ENCODE peak calls at places on chromosome 7, in four cellular contexts. E is PC-9, V is IMR-90, R is endothelial cell of umbilical vein. U is an unnamed sample.
A peak's percentile ranks its signal among the peaks of the same experiment; 100 is the strongest.

GRCh38 chr7:14377646-14378266 is 388.3 kb upstream of the ETV1 start:
- DNase-seq in E (no peak), V (peak; percentile 63), R (no peak), U (peak; percentile 77)

GRCh38 chr7:55075464-55075971 is 56.7 kb downstream of the EGFR start:
- DNase-seq in E (no peak), V (no peak), R (no peak), U (no peak)

GRCh38 chr7:105130048-105130447 is 116.0 kb downstream of the KMT2E start:
- DNase-seq in E (no peak), V (no peak), R (no peak), U (no peak)

GRCh38 chr7:70694909-70695803 is 436.8 kb upstream of the GALNT17 start:
- DNase-seq in E (no peak), V (peak; percentile 19), R (no peak), U (no peak)

GRCh38 chr7:28179081-28180030 is 1.2 kb downstream of the JAZF1 start:
- DNase-seq in E (peak; percentile 62), V (no peak), R (peak; percentile 21), U (no peak)

GRCh38 chr7:16847381-16847860 is 34.4 kb downstream of the AGR3 start:
- DNase-seq in E (peak; percentile 90), V (peak; percentile 6), R (no peak), U (peak; percentile 64)

GRCh38 chr7:129902788-129903422 is 49.9 kb downstream of the UBE2H start:
- DNase-seq in E (no peak), V (no peak), R (no peak), U (no peak)

GRCh38 chr7:118195837-118196474 is 12.0 kb downstream of the LSM8 start:
- DNase-seq in E (peak; percentile 49), V (peak; percentile 70), R (peak; percentile 68), U (peak; percentile 43)

GRCh38 chr7:47574473-47575328 is 7.2 kb downstream of the TNS3 start:
- DNase-seq in E (no peak), V (peak; percentile 84), R (no peak), U (peak; percentile 58)

GRCh38 chr7:150897502-150898474 is 45.5 kb downstream of the AOC1 start:
- DNase-seq in E (no peak), V (no peak), R (no peak), U (no peak)

GRCh38 chr7:38070718-38071117 is 107.3 kb upstream of the STARD3NL start:
- DNase-seq in E (no peak), V (peak; percentile 0), R (no peak), U (peak; percentile 31)

DNA sequence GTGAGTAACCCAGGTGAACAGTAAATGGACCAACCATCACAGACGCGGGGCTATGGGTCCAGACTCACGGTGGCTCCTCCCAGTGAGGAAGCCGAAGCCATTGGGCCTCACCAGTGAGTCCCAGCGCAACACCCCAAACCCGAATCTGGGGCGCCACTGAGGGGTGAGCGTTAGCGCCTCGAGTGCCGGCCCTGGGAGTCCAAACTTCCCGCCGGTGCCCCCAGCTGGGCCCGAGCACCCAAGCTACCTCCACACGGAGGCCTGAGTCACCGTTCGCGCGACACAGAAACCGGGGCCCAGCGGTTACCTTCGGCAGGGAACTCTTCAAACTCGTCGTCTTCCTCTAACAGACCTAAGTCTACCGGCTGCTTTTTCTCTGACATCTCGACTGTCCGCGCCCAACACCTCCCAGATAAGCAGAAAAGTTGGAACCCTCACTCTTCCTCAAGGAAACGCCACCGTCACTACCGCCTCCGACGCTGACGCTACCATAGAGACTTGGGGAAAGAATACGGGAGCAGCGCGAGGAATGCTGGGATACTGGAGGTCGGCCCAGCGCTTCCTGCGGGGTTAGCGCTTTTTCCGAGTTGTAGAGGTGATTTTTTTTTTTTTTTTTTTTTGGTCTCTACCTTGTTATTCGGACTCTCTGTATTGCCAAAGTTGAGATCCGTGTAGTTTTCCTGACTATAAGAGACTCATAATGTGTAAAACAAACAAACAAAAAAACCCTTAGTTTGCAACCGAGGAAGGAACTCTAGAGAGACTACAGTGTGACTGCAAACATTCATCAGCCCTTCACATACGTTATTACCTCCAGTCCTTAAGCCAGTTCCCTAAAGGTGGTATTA is at the start of gene SEM1:
- DNase-seq in E (peak; percentile 78), V (peak; percentile 84), R (peak; percentile 91), U (peak; percentile 82)
- H3K4me3 ChIP-seq in E (peak within 1 kb of the TSS; percentile 77), V (peak within 1 kb of the TSS; percentile 77), R (peak within 1 kb of the TSS; percentile 73), U (peak within 1 kb of the TSS; percentile 94)

DNA sequence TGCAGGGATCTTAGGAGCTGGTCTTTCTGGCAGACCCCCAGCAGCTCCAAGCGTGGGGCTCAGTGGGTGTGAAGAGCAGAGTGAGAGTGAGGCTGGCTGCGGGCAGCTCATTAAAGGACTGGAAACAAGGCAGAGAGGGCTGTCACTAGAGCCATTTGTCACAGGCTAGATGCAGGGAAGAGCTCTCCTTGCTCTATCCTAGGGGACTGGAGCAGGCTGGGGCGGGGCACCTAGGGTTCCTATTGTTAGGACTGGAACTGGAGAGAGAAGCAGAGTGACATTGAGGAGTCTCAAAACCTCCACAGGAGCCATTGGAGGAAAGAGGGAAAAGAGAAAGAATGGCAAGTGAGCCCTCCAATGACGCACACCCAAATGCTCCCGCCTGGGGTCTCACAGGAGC is 772 bp upstream of the DDC start:
- DNase-seq in E (no peak), V (no peak), R (no peak), U (no peak)
- H3K4me2 ChIP-seq in E (no peak overlapping the region), V (no peak overlapping the region), R (no peak overlapping the region), U (no peak overlapping the region)

GRCh38 chr7:101163281-101164070 is 1.9 kb downstream of the VGF start:
- DNase-seq in E (peak; percentile 75), V (no peak), R (no peak), U (no peak)

GRCh38 chr7:101164071-101164840 is 1.1 kb downstream of the VGF start:
- DNase-seq in E (peak; percentile 42), V (peak; percentile 65), R (peak; percentile 38), U (peak; percentile 51)

GRCh38 chr7:101160917-101161316 is 4.5 kb downstream of the VGF start:
- DNase-seq in E (no peak), V (no peak), R (no peak), U (no peak)

GRCh38 chr7:101161692-101162461 is 3.5 kb downstream of the VGF start:
- DNase-seq in E (no peak), V (no peak), R (no peak), U (no peak)

GRCh38 chr7:101162551-101163280 is 2.7 kb downstream of the VGF start:
- DNase-seq in E (peak; percentile 74), V (peak; percentile 50), R (no peak), U (no peak)
- H3K4me3 ChIP-seq in E (peak overlapping the region; percentile 86), V (peak overlapping the region; percentile 22), R (no peak overlapping the region), U (no peak overlapping the region)

DNA sequence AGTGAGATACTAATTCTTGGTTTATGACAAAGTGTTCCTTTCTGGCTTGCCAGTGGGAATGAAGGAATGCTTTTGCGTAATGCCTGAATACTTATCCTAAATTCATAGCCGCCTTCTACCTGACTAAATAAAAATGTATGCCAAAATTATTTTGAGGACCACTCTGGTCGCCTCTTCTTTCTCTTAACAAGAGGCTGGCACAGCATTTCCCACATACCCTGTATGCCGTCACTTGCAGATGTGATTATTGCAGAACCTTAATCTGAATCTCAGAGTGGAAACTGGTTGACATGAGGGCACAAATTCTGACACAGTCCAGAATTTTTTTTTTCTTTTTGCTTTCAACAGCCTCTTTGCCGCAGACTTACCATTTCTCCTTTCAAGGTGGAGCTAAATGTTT is 124.6 kb upstream of the GLCCI1 start:
- DNase-seq in E (no peak), V (no peak), R (no peak), U (no peak)
- H3K4me2 ChIP-seq in E (no peak overlapping the region), V (no peak overlapping the region), R (no peak overlapping the region), U (no peak overlapping the region)

DNA sequence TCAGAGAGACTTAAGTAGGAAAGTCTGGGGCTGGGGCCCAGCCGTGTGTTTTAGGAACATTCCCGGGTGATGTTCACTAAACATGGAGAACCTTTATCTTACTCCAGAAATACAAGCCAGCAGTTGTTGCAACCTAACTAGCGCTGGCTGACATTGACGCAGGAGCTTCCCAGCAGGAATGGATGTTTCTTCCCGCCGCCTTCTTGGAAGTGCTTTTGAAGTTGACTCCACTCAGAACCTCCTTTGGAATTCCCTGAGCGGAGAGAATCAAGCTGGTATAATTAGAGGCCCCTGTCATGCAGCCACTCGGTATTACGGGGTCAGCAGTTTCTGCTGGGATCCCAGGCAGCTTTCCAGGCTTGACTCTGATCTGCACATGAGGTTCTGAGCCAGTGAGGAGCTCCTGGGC is 61.6 kb downstream of the EEPD1 start:
- DNase-seq in E (no peak), V (peak; percentile 35), R (no peak), U (no peak)
- H3K4me3 ChIP-seq in E (no peak overlapping the region), V (no peak overlapping the region), R (no peak overlapping the region), U (no peak overlapping the region)

DNA sequence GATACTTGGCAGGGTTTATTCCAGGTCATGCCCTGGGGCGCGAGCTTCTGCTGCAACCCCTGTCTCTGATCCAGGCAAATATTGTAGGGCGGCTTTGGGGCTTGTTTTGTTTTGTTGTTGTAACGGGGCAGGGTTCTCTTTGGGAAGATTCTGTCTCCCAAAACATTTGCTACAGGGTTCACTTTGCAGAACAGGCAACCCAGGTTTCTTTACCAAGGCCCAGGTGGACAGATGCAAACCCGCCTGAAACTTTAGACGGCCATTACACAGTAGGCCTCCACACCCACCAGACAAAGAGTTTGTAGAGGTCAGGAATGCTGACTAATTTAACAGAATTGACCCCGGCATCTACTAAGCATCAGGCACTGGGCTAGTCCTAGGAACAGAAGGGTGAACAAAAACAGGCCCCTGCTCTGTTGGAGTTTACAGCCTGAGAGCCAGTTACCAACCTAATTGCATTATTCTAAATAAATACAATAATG is 570 bp upstream of the CDCA7L start:
- DNase-seq in E (no peak), V (no peak), R (no peak), U (no peak)
- H3K4me2 ChIP-seq in E (peak overlapping the region; percentile 91), V (peak overlapping the region; percentile 66), R (peak overlapping the region; percentile 85), U (peak overlapping the region; percentile 83)

U was measured in astrocyte.